ENCODE peak calls at places on chromosomes 3 and 15, in five cellular contexts. One of them, this sample, is unnamed. For H3K4me1, the result is how much of the 10 kb centered on the place peaks cover.

GRCh38 chr3:153158961-153159735 is 2.9 kb upstream of the RAP2B start:
- DNase-seq in K562: no peak
- DNase-seq in GM23248: no peak
- DNase-seq in IMR-90: no peak
- DNase-seq in fibroblast of lung: peak
- DNase-seq in this sample: no peak

GRCh38 chr15:39613271-39613670 is 32.4 kb downstream of the THBS1 start:
- DNase-seq in K562: no peak
- DNase-seq in GM23248: peak
- DNase-seq in IMR-90: peak
- DNase-seq in fibroblast of lung: no peak
- DNase-seq in this sample: no peak

GRCh38 chr3:196623350-196623749 is 16.1 kb upstream of the NRROS start:
- DNase-seq in K562: no peak
- DNase-seq in GM23248: no peak
- DNase-seq in IMR-90: no peak
- DNase-seq in fibroblast of lung: no peak
- DNase-seq in this sample: no peak

GRCh38 chr15:74580538-74581350 is 34.9 kb upstream of the CLK3 start:
- DNase-seq in K562: peak
- DNase-seq in GM23248: no peak
- DNase-seq in IMR-90: no peak
- DNase-seq in fibroblast of lung: no peak
- DNase-seq in this sample: no peak

GRCh38 chr15:49832421-49832980 is 211.7 kb downstream of the DTWD1 start:
- DNase-seq in K562: no peak
- DNase-seq in GM23248: peak
- DNase-seq in IMR-90: no peak
- DNase-seq in fibroblast of lung: peak
- DNase-seq in this sample: no peak

GRCh38 chr3:4825572-4826236 is 153.5 kb upstream of the BHLHE40 start:
- DNase-seq in K562: peak
- DNase-seq in GM23248: no peak
- DNase-seq in IMR-90: no peak
- DNase-seq in fibroblast of lung: no peak
- DNase-seq in this sample: no peak

GRCh38 chr3:114675104-114675503 is 381.3 kb downstream of the TIGIT start:
- DNase-seq in K562: no peak
- DNase-seq in GM23248: peak
- DNase-seq in IMR-90: peak
- DNase-seq in fibroblast of lung: no peak
- DNase-seq in this sample: peak

GRCh38 chr3:54954019-54954418 is 26.2 kb upstream of the LRTM1 start:
- DNase-seq in K562: no peak
- DNase-seq in GM23248: peak
- DNase-seq in IMR-90: peak
- DNase-seq in fibroblast of lung: peak
- DNase-seq in this sample: peak

GRCh38 chr3:76096836-76097587 is 311.7 kb upstream of the ZNF717 start:
- DNase-seq in K562: no peak
- DNase-seq in GM23248: peak
- DNase-seq in IMR-90: peak
- DNase-seq in fibroblast of lung: peak
- DNase-seq in this sample: no peak

GRCh38 chr3:11661052-11661656 is 17.4 kb upstream of the VGLL4 start:
- DNase-seq in K562: no peak
- DNase-seq in GM23248: no peak
- DNase-seq in IMR-90: no peak
- DNase-seq in fibroblast of lung: no peak
- DNase-seq in this sample: no peak

GRCh38 chr3:167209011-167209410 is 171.1 kb downstream of the ZBBX start:
- DNase-seq in K562: no peak
- DNase-seq in GM23248: no peak
- DNase-seq in IMR-90: no peak
- DNase-seq in fibroblast of lung: no peak
- DNase-seq in this sample: no peak

GRCh38 chr3:18987070-18987469 is 161.2 kb upstream of the KCNH8 start:
- DNase-seq in K562: no peak
- DNase-seq in GM23248: no peak
- DNase-seq in IMR-90: no peak
- DNase-seq in fibroblast of lung: no peak
- DNase-seq in this sample: no peak

GRCh38 chr15:68814596-68814995 is 6.1 kb downstream of the ANP32A start:
- DNase-seq in K562: no peak
- DNase-seq in GM23248: no peak
- DNase-seq in IMR-90: no peak
- DNase-seq in fibroblast of lung: no peak
- DNase-seq in this sample: no peak

GRCh38 chr3:150370129-150370602 is 37.9 kb upstream of the TSC22D2 start:
- DNase-seq in K562: peak
- DNase-seq in GM23248: peak
- DNase-seq in IMR-90: peak
- DNase-seq in fibroblast of lung: peak
- DNase-seq in this sample: peak

GRCh38 chr3:54859204-54859603 is 68.7 kb downstream of the LRTM1 start:
- DNase-seq in K562: no peak
- DNase-seq in GM23248: peak
- DNase-seq in IMR-90: peak
- DNase-seq in fibroblast of lung: peak
- DNase-seq in this sample: peak

GRCh38 chr15:84811828-84812227 is 5.3 kb upstream of the ALPK3 start:
- DNase-seq in K562: no peak
- DNase-seq in GM23248: no peak
- DNase-seq in IMR-90: no peak
- DNase-seq in fibroblast of lung: no peak
- DNase-seq in this sample: no peak

GRCh38 chr15:89498574-89498906 is 2.2 kb upstream of the RHCG start:
- DNase-seq in K562: no peak
- DNase-seq in GM23248: no peak
- DNase-seq in IMR-90: no peak
- DNase-seq in fibroblast of lung: no peak
- DNase-seq in this sample: no peak

GRCh38 chr15:70195808-70196304 is 98.1 kb upstream of the TLE3 start:
- DNase-seq in K562: peak
- DNase-seq in GM23248: peak
- DNase-seq in IMR-90: peak
- DNase-seq in fibroblast of lung: peak
- DNase-seq in this sample: peak

GRCh38 chr3:109375975-109376374 is 38.6 kb upstream of the DPPA4 start:
- DNase-seq in K562: no peak
- DNase-seq in GM23248: no peak
- DNase-seq in IMR-90: no peak
- DNase-seq in fibroblast of lung: no peak
- DNase-seq in this sample: no peak

GRCh38 chr3:41681479-41681878 is 280.4 kb downstream of the ULK4 start:
- DNase-seq in K562: no peak
- DNase-seq in GM23248: peak
- DNase-seq in IMR-90: peak
- DNase-seq in fibroblast of lung: peak
- DNase-seq in this sample: peak

GRCh38 chr15:100722551-100723322 is 120.3 kb downstream of the ASB7 start:
- DNase-seq in K562: no peak
- DNase-seq in GM23248: no peak
- DNase-seq in IMR-90: no peak
- DNase-seq in fibroblast of lung: no peak
- DNase-seq in this sample: no peak

GRCh38 chr3:194439915-194440550 is 41.0 kb upstream of the GP5 start:
- DNase-seq in K562: no peak
- DNase-seq in GM23248: no peak
- DNase-seq in IMR-90: no peak
- DNase-seq in fibroblast of lung: no peak
- DNase-seq in this sample: no peak

GRCh38 chr3:75332784-75333183 is 331.3 kb upstream of the FRG2C start:
- DNase-seq in K562: no peak
- DNase-seq in GM23248: peak
- DNase-seq in IMR-90: peak
- DNase-seq in fibroblast of lung: peak
- DNase-seq in this sample: peak

GRCh38 chr3:183158552-183159006 is 4.0 kb downstream of the LAMP3 start:
- DNase-seq in K562: peak
- DNase-seq in GM23248: peak
- DNase-seq in IMR-90: peak
- DNase-seq in fibroblast of lung: peak
- DNase-seq in this sample: peak

GRCh38 chr3:131543714-131544113 is 40.9 kb upstream of the MRPL3 start:
- DNase-seq in K562: no peak
- DNase-seq in GM23248: peak
- DNase-seq in IMR-90: peak
- DNase-seq in fibroblast of lung: peak
- DNase-seq in this sample: peak

GRCh38 chr3:36833160-36833814 is 68.9 kb upstream of the DCLK3 start:
- DNase-seq in K562: no peak
- DNase-seq in GM23248: no peak
- DNase-seq in IMR-90: no peak
- DNase-seq in fibroblast of lung: no peak
- DNase-seq in this sample: no peak

GRCh38 chr3:40490916-40491315 is 14.0 kb downstream of the ZNF619 start:
- DNase-seq in K562: no peak
- DNase-seq in GM23248: no peak
- DNase-seq in IMR-90: peak
- DNase-seq in fibroblast of lung: peak
- DNase-seq in this sample: peak

GRCh38 chr3:36362973-36363372 is 17.3 kb upstream of the STAC start:
- DNase-seq in K562: no peak
- DNase-seq in GM23248: peak
- DNase-seq in IMR-90: peak
- DNase-seq in fibroblast of lung: peak
- DNase-seq in this sample: peak

DNA sequence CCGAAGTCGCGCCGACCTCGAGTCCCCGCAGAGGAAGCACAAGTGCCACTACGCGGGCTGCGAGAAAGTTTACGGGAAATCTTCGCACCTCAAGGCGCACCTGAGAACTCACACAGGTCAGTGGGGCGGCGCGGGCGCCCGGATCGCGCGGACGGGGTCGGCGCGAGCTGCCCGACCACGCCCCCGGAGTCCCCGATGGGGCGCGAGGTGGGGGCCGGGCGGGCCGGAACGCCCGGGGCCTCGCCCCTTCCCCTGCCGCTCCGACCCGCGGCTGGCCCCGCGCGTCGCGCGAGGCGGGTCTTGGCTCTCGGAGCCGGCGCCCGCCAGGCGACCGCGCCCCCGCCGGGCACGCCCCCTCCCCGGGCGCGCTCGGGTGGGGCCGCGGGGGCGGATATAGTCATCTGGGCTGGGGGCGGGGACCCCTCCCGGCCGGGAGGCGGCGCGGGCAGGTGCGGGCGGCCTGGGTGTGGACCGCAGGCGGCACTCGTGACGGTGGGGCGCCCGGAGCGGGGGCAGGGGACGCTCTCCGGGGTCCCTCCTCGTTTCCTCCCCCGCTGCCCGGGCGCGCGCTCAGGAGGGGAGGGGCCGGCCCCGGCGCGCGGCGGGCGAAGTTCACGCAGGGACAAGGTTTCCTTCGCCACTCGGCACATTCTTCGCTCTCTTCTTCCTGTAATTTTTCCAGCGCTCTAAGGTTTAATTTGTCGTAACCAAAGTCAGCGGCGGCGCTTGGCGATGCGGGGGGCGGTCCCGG is 1.2 kb downstream of the KLF13 start:
- DNase-seq in K562: peak
- DNase-seq in GM23248: peak
- DNase-seq in IMR-90: peak
- DNase-seq in fibroblast of lung: peak
- DNase-seq in this sample: peak
- H3K4me1 ChIP-seq in K562: under half
- H3K4me1 ChIP-seq in GM23248: under half
- H3K4me1 ChIP-seq in IMR-90: under half
- H3K4me1 ChIP-seq in fibroblast of lung: under half
- H3K4me1 ChIP-seq in this sample: under half

GRCh38 chr15:57355259-57355658 is 21.0 kb upstream of the CGNL1 start:
- DNase-seq in K562: no peak
- DNase-seq in GM23248: no peak
- DNase-seq in IMR-90: no peak
- DNase-seq in fibroblast of lung: no peak
- DNase-seq in this sample: no peak
- H3K9ac ChIP-seq in K562: no peak
- H3K9ac ChIP-seq in GM23248: no peak
- H3K9ac ChIP-seq in IMR-90: no peak
- H3K9ac ChIP-seq in fibroblast of lung: no peak
- H3K9ac ChIP-seq in this sample: no peak

DNA sequence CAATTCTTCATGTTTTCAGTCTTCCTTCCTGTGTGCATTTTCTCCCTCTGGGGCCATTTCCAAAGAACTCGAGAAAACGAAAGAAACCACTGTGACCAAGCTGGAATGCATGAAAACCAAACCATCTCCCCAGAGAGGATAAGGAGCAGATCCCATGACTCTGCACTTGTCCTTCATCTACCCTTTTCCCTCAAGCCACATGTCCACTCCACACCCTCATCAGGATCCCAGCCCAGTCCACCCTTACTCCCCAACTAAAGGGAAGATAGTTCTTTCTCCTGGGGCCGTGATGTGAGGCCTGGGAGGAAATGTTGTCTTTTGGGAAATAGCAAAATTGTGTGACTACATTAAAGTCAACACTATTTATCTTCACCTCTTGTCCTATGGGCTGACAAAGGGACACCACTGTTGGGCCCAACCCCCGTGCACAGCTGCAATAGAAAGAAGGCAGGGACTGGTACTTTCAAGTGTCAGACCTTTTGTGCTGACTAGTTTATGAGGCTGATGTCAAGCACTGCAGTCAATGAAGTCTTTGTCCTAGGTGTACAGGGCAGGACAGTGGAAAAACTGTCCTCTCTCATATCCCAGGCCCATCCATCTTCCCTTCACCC is 487.2 kb upstream of the NR2F2 start:
- DNase-seq in K562: no peak
- DNase-seq in GM23248: peak
- DNase-seq in IMR-90: no peak
- DNase-seq in fibroblast of lung: peak
- DNase-seq in this sample: peak
- H3K4me1 ChIP-seq in K562: under half
- H3K4me1 ChIP-seq in GM23248: under half
- H3K4me1 ChIP-seq in IMR-90: under half
- H3K4me1 ChIP-seq in fibroblast of lung: under half
- H3K4me1 ChIP-seq in this sample: under half

DNA sequence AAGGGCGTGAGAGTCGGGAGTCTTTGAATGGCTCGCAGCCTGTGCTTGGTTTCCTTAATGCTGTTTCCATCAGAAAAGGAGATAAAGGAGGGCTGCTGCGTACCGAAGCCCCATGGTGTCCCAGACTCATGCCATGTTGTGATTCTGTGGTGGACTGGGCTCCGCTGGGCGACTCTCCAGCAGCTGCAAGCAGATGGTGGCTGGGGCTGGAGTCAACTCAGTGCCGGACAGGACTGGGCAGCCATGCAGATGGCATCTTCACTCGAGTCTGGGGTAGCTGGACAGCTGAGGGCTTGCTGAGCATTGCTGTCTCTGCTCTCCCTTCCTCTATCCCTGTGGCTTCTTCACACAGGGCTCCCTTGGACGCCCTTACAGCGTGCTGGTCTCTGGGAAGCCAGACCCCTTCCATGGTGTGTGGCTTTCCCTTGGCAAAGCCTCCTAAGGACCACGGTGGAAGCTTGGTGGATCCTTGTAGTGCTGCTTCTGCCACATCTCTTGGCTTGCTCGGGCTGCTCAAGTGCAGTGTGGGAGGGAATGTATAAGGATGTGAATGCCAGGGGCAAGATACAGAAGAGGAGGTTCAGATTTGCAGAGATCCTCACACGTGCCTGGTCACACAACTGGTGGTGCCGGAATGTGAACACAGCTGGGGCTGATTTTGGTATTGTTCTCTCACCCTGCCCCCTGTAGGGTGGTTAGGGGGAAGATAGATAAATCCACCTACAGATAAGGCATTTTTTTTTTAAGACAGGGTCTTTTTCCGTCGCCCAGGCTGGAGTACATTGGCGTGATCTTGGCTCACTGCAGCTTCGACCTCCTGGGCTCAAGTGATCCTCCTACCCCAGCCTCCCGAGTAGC is 9.0 kb downstream of the NIPA1 start:
- DNase-seq in K562: no peak
- DNase-seq in GM23248: no peak
- DNase-seq in IMR-90: no peak
- DNase-seq in fibroblast of lung: no peak
- DNase-seq in this sample: no peak
- H3K9ac ChIP-seq in K562: no peak
- H3K9ac ChIP-seq in GM23248: no peak
- H3K9ac ChIP-seq in IMR-90: no peak
- H3K9ac ChIP-seq in fibroblast of lung: no peak
- H3K9ac ChIP-seq in this sample: no peak

This sample was measured in adipocyte.